ENCODE peak calls at places on chromosomes 2 and 18, in nine cellular contexts. H is lower lobe of right lung, Z is HCT116, G is GM06990, K is lower leg skin, T is K562, B is astrocyte, V is choroid plexus epithelial cell, O is foreskin fibroblast. L is an unnamed sample.

GRCh38 chr2:179744341-179744740 is 117.1 kb downstream of the ZNF385B start:
- DNase-seq in H (no peak), O (no peak), G (no peak), Z (no peak), T (no peak), V (no peak), B (no peak), K (no peak), L (no peak)

GRCh38 chr2:95044598-95044997 is 19.1 kb downstream of the MAL start:
- DNase-seq in T (no peak), H (no peak), B (no peak), O (no peak), K (no peak), G (no peak), Z (no peak), V (no peak), L (no peak)

GRCh38 chr2:239226677-239227076 is 174.1 kb downstream of the HDAC4 start:
- DNase-seq in Z (no peak), G (no peak), B (no peak), O (no peak), T (no peak), K (peak; percentile 78), V (no peak), H (no peak), L (no peak)

GRCh38 chr2:133766164-133766832 is 198.0 kb upstream of the NCKAP5 start:
- DNase-seq in H (no peak), V (peak; percentile 35), T (no peak), K (no peak), G (no peak), Z (no peak), B (no peak), O (no peak), L (no peak)

GRCh38 chr2:201158111-201158929 is 24.6 kb upstream of the CASP10 start:
- DNase-seq in G (peak; percentile 59), B (peak; percentile 71), V (peak; percentile 91), H (peak; percentile 79), Z (peak; percentile 61), K (peak; percentile 72), O (peak; percentile 83), T (peak; percentile 82), L (peak; percentile 60)

GRCh38 chr2:111169268-111169667 is 48.6 kb downstream of the BCL2L11 start:
- DNase-seq in B (no peak), Z (no peak), K (no peak), O (no peak), V (no peak), T (no peak), G (no peak), H (no peak), L (no peak)

GRCh38 chr2:84989422-84989821 is 18.5 kb downstream of the KCMF1 start:
- DNase-seq in Z (no peak), H (no peak), G (no peak), B (no peak), V (no peak), O (no peak), K (no peak), T (no peak), L (no peak)

GRCh38 chr18:421236-422155 is 79.0 kb downstream of the COLEC12 start:
- DNase-seq in H (no peak), Z (no peak), K (no peak), G (no peak), B (peak; percentile 73), V (peak; percentile 40), O (peak; percentile 75), T (no peak), L (no peak)

GRCh38 chr2:119753041-119753929 is 6.4 kb upstream of the PTPN4 start:
- DNase-seq in G (no peak), T (peak; percentile 69), H (no peak), O (peak; percentile 76), V (peak; percentile 71), Z (peak; percentile 41), B (no peak), K (no peak), L (peak; percentile 31)

GRCh38 chr2:224278531-224278930 is 123.4 kb downstream of the FAM124B start:
- DNase-seq in O (peak; percentile 52), H (no peak), G (no peak), T (no peak), Z (no peak), K (no peak), B (no peak), V (peak; percentile 19), L (no peak)

GRCh38 chr2:152874955-152875354 is 156.5 kb downstream of the ARL6IP6 start:
- DNase-seq in O (no peak), K (no peak), H (no peak), Z (no peak), V (no peak), G (no peak), B (peak; percentile 36), T (no peak), L (no peak)

GRCh38 chr2:162840598-162841246 is 2.2 kb upstream of the KCNH7 start:
- DNase-seq in O (peak; percentile 11), T (peak; percentile 58), K (no peak), G (no peak), H (no peak), Z (peak; percentile 18), B (peak; percentile 72), V (peak; percentile 83), L (peak; percentile 85)

GRCh38 chr2:98541906-98542305 is 66.4 kb downstream of the COA5 start:
- DNase-seq in K (no peak), Z (no peak), B (no peak), O (peak; percentile 62), V (peak; percentile 59), G (no peak), T (no peak), H (no peak), L (no peak)

GRCh38 chr2:168456526-168457176 is 579 bp downstream of the CERS6 start:
- DNase-seq in T (peak; percentile 64), O (peak; percentile 68), Z (no peak), K (no peak), G (peak; percentile 41), B (peak; percentile 21), V (peak; percentile 49), H (peak; percentile 60), L (peak; percentile 62)

GRCh38 chr18:67513285-67513684 is 3.2 kb downstream of the DSEL start:
- DNase-seq in Z (no peak), G (no peak), T (no peak), O (no peak), B (no peak), K (no peak), V (peak; percentile 73), H (no peak), L (no peak)

GRCh38 chr2:102735431-102736130 is 26.2 kb upstream of the TMEM182 start:
- DNase-seq in H (no peak), T (peak; percentile 51), G (no peak), B (peak; percentile 6), V (peak; percentile 19), Z (no peak), O (peak; percentile 34), K (no peak), L (peak; percentile 11)

GRCh38 chr2:102737435-102737834 is 24.4 kb upstream of the TMEM182 start:
- DNase-seq in B (no peak), H (no peak), T (peak; percentile 25), K (no peak), V (no peak), G (no peak), Z (no peak), O (no peak), L (no peak)

GRCh38 chr2:102736174-102736606 is 25.6 kb upstream of the TMEM182 start:
- DNase-seq in K (peak; percentile 87), G (no peak), Z (no peak), O (peak; percentile 48), H (no peak), T (peak; percentile 45), B (peak; percentile 21), V (peak; percentile 31), L (peak; percentile 29)

DNA sequence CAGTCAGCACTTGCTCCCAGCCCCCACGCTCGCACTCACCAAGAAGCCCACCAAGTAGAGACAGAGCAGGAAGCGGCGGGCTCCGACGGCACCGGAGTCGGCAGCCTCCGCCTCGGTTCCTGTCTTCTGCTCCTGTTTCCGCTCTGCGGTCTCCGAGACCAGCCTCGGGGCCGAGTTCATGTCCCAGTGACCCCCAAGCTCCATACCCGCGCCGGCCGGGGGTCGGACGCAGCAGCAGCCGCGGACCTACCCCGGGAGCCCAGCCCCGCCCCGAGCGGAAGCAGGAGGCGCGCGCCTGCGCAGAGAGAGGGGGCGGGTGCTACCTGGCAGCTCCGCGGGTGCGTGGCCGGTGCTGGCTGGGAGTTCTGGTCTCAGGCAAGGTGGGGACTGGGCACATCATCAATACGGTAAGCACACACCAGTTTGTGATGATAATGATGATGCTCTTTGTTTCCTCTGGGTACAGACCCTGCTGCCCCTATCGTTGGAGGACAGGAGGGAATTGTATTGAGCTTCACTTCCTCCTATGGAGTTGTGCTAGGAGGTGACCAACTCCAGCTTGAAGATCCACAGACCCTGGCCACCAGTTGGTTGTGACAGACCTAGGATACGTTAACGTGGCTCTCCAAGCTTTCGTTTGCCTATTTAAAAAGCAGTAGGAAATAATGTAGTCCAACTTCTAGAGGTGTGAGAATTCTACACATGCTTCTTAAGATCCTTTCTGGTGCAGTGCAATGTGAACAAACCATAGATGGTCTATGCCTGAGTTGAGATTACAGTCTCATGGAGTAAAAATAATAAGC is 25.0 kb upstream of the TMEM182 start:
- DNase-seq in T (peak; percentile 90), Z (peak; percentile 47), K (peak; percentile 95), G (peak; percentile 86), B (peak; percentile 31), O (peak; percentile 82), H (peak; percentile 93), V (peak; percentile 67), L (peak; percentile 90)
- TF ChIP-seq CTCF in T (no peak), Z (no peak), K (no peak), G (no peak), B (no peak), O (no peak), H (no peak), V (peak; percentile 33), L (no peak)

GRCh38 chr2:102253753-102254150 is 57.6 kb upstream of the IL1RL1 start:
- DNase-seq in V (peak; percentile 70), T (no peak), B (no peak), K (no peak), O (peak; percentile 27), G (no peak), H (no peak), Z (no peak), L (no peak)
- TF ChIP-seq CTCF in V (peak; percentile 45), T (no peak), B (no peak), K (no peak), O (no peak), G (peak; percentile 32), H (no peak), Z (no peak), L (no peak)

DNA sequence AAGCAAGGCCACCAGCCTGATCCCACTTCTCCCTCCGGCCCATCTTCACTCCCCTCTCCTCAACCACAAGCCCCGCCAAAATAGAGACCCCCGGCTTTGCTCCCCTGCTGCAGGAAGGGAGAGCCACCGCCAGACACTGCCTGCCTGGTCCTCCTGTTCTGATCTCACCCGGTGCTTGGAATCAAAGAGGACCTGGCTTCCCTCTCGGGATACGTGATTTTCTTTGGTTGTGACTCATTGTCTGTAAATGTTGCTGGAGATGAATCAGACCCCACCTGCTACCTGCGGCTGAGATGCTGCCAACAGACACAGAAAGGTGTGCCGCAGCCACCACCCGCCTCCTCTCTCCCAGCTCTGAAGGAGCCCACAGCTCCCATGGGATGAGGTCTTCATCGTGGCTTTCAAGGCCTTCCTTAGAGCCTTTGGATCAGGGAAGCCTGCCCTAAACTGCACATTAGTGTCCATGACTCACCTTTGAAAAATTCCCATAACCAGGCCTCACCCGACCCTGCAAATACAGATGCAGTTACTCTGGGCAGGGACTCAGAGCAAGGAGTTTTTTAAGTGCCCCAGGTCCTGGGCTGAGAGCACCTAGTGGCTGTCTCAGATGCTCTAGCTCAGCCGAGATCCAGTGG is 79.4 kb upstream of the ZNF532 start:
- DNase-seq in K (no peak), O (peak; percentile 87), Z (peak; percentile 88), V (peak; percentile 69), H (no peak), G (no peak), B (peak; percentile 94), T (no peak), L (no peak)
- TF ChIP-seq CTCF in K (no peak), O (no peak), Z (no peak), V (peak; percentile 25), H (no peak), G (no peak), B (peak; percentile 27), T (no peak), L (no peak)

GRCh38 chr2:10122500-10123280 is at the start of gene RRM2:
- DNase-seq in G (peak; percentile 96), B (peak; percentile 78), H (peak; percentile 94), K (peak; percentile 98), Z (peak; percentile 91), V (peak; percentile 93), T (peak; percentile 98), O (peak; percentile 96), L (peak; percentile 92)
- TF ChIP-seq CTCF in G (no peak), B (no peak), H (no peak), K (no peak), Z (no peak), V (no peak), T (no peak), O (no peak), L (no peak)

L was measured in endothelial cell.